ENCODE peak calls at places on chromosomes 3 and 15, in seven cellular contexts. G is HepG2, J is H1, R is GM12878, C is HCT116, U is K562, X is SK-N-SH. P is an unnamed sample.

GRCh38 chr3:46955801-46956259 is 20.7 kb downstream of the CCDC12 start:
- DNase-seq in G (no peak), J (no peak), R (no peak), C (no peak), U (no peak), X (peak; percentile 45), P (no peak)

GRCh38 chr3:15350141-15350540 is 17.8 kb upstream of the SH3BP5 start:
- DNase-seq in G (no peak), J (no peak), R (no peak), C (no peak), U (no peak), X (no peak), P (no peak)

GRCh38 chr3:193594946-193595689 is 2.1 kb downstream of the OPA1 start:
- DNase-seq in G (no peak), J (no peak), R (no peak), C (no peak), U (no peak), X (no peak), P (no peak)

GRCh38 chr3:46537789-46538188 is 28.3 kb downstream of the LRRC2 start:
- DNase-seq in G (no peak), J (no peak), R (no peak), C (no peak), U (no peak), X (no peak), P (no peak)

GRCh38 chr3:125010393-125010792 is 45.4 kb downstream of the HEG1 start:
- DNase-seq in G (peak; percentile 47), J (no peak), R (no peak), C (no peak), U (no peak), X (no peak), P (no peak)

GRCh38 chr3:141425523-141426233 is 57.4 kb downstream of the ZBTB38 start:
- DNase-seq in G (peak; percentile 45), J (no peak), R (no peak), C (no peak), U (peak; percentile 25), X (no peak), P (no peak)

GRCh38 chr15:70035719-70036077 is 62.0 kb downstream of the TLE3 start:
- DNase-seq in G (no peak), J (no peak), R (peak; percentile 71), C (no peak), U (no peak), X (no peak), P (no peak)

GRCh38 chr3:44554626-44555592 is at the start of gene ZKSCAN7:
- DNase-seq in G (peak; percentile 37), J (peak; percentile 23), R (no peak), C (no peak), U (no peak), X (peak; percentile 98), P (peak; percentile 27)

GRCh38 chr3:25291524-25291923 is 136.5 kb upstream of the RARB start:
- DNase-seq in G (no peak), J (no peak), R (no peak), C (no peak), U (no peak), X (no peak), P (peak; percentile 42)

GRCh38 chr3:52350436-52350835 is 34.3 kb downstream of the DNAH1 start:
- DNase-seq in G (no peak), J (no peak), R (no peak), C (no peak), U (no peak), X (no peak), P (no peak)
- TF ChIP-seq YY1 in G (no peak), J (no peak), R (no peak), C (no peak), U (no peak), X (no peak), P (no peak)

GRCh38 chr15:96358795-96359190 is 28.3 kb downstream of the NR2F2 start:
- DNase-seq in G (no peak), J (no peak), R (no peak), C (no peak), U (no peak), X (peak; percentile 17), P (no peak)

GRCh38 chr15:96360581-96361308 is 30.2 kb downstream of the NR2F2 start:
- DNase-seq in G (no peak), J (no peak), R (no peak), C (no peak), U (no peak), X (peak; percentile 22), P (no peak)

GRCh38 chr15:96359772-96360498 is 29.4 kb downstream of the NR2F2 start:
- DNase-seq in G (no peak), J (no peak), R (no peak), C (no peak), U (no peak), X (peak; percentile 24), P (no peak)

GRCh38 chr15:96358006-96358794 is 27.7 kb downstream of the NR2F2 start:
- DNase-seq in G (no peak), J (no peak), R (no peak), C (no peak), U (no peak), X (peak; percentile 31), P (no peak)

GRCh38 chr15:96359371-96359771 is 28.9 kb downstream of the NR2F2 start:
- DNase-seq in G (no peak), J (no peak), R (no peak), C (no peak), U (no peak), X (peak; percentile 17), P (no peak)
- H3K4me3 ChIP-seq in G (no peak overlapping the region), J (peak overlapping the region; percentile 38), R (no peak overlapping the region), C (no peak overlapping the region), U (no peak overlapping the region), X (no peak overlapping the region), P (peak overlapping the region; percentile 48)

GRCh38 chr15:40838756-40839155 is 5.1 kb upstream of the SPINT1 start:
- DNase-seq in G (no peak), J (no peak), R (no peak), C (no peak), U (no peak), X (no peak), P (no peak)
- TF ChIP-seq YY1 in G (no peak), J (no peak), R (no peak), C (no peak), U (no peak), X (no peak), P (no peak)

DNA sequence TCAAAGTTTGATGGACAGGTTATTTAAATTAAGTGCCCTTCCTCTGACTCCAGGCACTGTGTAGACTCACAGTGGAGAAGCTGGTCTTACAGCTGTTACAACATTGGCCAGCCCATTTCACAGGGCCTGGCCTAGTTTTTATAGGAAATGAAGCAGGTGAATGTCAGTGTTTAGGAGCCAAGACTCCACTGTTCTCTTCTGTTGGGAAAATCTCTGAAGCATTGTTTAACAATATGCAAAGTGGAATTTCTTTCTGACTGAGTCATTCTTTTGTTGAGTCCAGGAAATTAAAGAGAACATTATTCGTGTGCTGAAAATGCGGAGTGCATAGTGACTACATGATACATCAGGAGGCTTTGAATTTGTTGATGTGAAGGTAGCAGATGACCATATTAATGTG is 64.7 kb downstream of the ARRDC4 start:
- DNase-seq in G (no peak), J (no peak), R (no peak), C (no peak), U (no peak), X (no peak), P (peak; percentile 5)
- H3K4me3 ChIP-seq in G (no peak overlapping the region), J (no peak overlapping the region), R (no peak overlapping the region), C (no peak overlapping the region), U (no peak overlapping the region), X (no peak overlapping the region), P (no peak overlapping the region)